ENCODE peak calls at places on chromosomes 4 and X, in ten cellular contexts. T is H1, M is endothelial cell of umbilical vein, X is upper lobe of left lung, I is GM12878, F is GM12891, U is K562, O is HCT116, D is Panc1, N is breast epithelium. H is an unnamed sample.

GRCh38 chr4:83128235-83128929 is 13.9 kb upstream of the PLAC8 start:
- DNase-seq in I (no peak), U (no peak), M (no peak), T (no peak), N (no peak), D (no peak), O (no peak), X (no peak), F (no peak), H (no peak)

GRCh38 chrX:96407501-96407900 is 277.1 kb upstream of the DIAPH2 start:
- DNase-seq in T (no peak), F (no peak), O (no peak), X (no peak), U (no peak), N (no peak), I (no peak), M (peak; percentile 65), D (no peak), H (peak; percentile 40)

GRCh38 chr4:177448850-177449249 is 6.6 kb upstream of the AGA start:
- DNase-seq in I (no peak), T (no peak), D (no peak), F (no peak), O (no peak), N (no peak), M (no peak), U (no peak), X (no peak), H (no peak)

GRCh38 chrX:40476958-40477357 is 103.8 kb upstream of the ATP6AP2 start:
- DNase-seq in X (no peak), F (no peak), I (no peak), N (no peak), T (no peak), M (no peak), O (no peak), U (no peak), D (no peak), H (no peak)

GRCh38 chr4:161121451-161121850 is 1042.3 kb downstream of the FSTL5 start:
- DNase-seq in I (no peak), X (no peak), F (no peak), N (no peak), U (no peak), O (no peak), M (no peak), D (no peak), T (no peak), H (no peak)

GRCh38 chrX:72062890-72063289 is 68.8 kb downstream of the RTL5 start:
- DNase-seq in X (no peak), M (no peak), D (no peak), I (no peak), U (no peak), F (no peak), O (no peak), T (no peak), N (no peak), H (no peak)

GRCh38 chr4:108651068-108651794 is 832 bp downstream of the OSTC start:
- DNase-seq in O (no peak), X (no peak), T (no peak), N (no peak), I (no peak), F (no peak), M (peak; percentile 66), U (peak; percentile 46), D (no peak), H (no peak)

GRCh38 chr4:113050361-113050760 is 908 bp downstream of the ANK2 start:
- DNase-seq in N (no peak), U (no peak), D (no peak), X (no peak), T (no peak), M (no peak), I (no peak), F (no peak), O (no peak), H (no peak)

GRCh38 chrX:82224961-82225360 is 1023.1 kb downstream of the SH3BGRL start:
- DNase-seq in N (no peak), M (no peak), O (no peak), X (no peak), I (no peak), U (no peak), D (no peak), F (no peak), T (no peak), H (no peak)

GRCh38 chrX:106415276-106415895 is 196.4 kb upstream of the RADX start:
- DNase-seq in D (no peak), X (no peak), O (peak; percentile 8), F (no peak), T (no peak), M (peak; percentile 1), N (no peak), I (no peak), U (peak; percentile 14), H (no peak)

GRCh38 chrX:80602017-80602765 is 181.9 kb downstream of the TENT5D start:
- DNase-seq in O (no peak), F (no peak), U (no peak), N (no peak), I (no peak), D (no peak), M (no peak), X (no peak), T (no peak), H (no peak)

GRCh38 chr4:7470522-7471128 is 35.9 kb upstream of the PSAPL1 start:
- DNase-seq in I (no peak), O (no peak), T (no peak), F (no peak), M (no peak), D (no peak), X (no peak), U (no peak), N (no peak), H (no peak)

GRCh38 chr4:129059028-129059427 is 34.3 kb downstream of the SCLT1 start:
- DNase-seq in N (no peak), O (no peak), D (no peak), U (no peak), T (no peak), I (no peak), F (no peak), X (no peak), M (no peak), H (no peak)
- TF ChIP-seq POLR2AphosphoS5 in N (no peak), O (no peak), D (no peak), U (no peak), T (no peak), I (no peak), F (no peak), X (no peak), M (no peak), H (no peak)

DNA sequence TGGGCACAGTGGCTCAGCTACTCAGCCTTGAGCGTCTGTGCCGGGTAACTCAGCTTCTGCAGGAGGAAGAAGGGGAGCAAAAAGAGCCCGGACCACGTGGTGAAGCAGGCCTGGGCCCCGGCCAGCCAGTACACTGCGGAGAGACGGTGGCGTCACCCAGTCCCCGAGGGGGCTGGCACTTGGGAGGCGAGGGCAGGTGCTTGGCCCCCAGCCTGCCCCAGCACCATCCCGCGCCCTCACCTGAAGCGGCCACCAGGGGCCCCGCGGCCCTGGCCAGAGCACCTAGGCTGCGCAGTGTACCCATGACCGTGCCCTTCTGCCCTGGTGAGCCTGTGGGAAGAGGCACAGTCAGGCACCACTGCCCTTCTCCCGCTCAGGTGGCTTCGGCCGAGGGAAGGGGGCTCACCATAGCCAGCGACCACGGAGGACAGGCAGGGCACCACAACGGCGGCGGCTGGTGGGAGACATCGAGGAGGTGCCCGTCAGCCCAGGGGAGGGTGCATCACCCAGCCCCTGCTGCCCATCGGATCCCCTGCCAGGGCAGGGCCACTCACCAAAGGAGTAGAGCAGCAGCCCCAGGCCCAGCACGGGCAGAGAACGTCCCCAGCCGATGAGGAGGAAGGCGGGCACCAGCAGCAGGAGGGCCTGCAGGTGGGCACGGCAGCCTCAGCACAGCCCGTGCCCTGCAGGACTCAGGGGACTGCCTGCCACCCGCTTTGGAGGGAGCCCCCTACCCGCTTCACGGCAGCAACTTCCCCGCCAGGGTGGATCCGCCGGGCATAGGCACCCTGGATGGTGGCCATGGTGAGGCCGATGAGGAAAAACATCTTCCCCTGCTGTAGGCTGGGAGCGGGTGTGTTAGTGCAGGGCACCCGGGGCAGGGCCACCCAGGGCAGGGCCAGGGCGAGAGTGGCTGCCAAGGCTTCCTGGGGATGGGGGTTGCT is 32.1 kb downstream of the NOP14 start:
- DNase-seq in T (peak; percentile 60), U (no peak), M (no peak), F (no peak), O (no peak), X (peak; percentile 92), D (no peak), N (peak; percentile 90), I (no peak), H (peak; percentile 47)
- TF ChIP-seq POLR2AphosphoS5 in T (peak; percentile 1), U (no peak), M (no peak), F (no peak), O (no peak), X (peak; percentile 7), D (no peak), N (no peak), I (no peak), H (no peak)

DNA sequence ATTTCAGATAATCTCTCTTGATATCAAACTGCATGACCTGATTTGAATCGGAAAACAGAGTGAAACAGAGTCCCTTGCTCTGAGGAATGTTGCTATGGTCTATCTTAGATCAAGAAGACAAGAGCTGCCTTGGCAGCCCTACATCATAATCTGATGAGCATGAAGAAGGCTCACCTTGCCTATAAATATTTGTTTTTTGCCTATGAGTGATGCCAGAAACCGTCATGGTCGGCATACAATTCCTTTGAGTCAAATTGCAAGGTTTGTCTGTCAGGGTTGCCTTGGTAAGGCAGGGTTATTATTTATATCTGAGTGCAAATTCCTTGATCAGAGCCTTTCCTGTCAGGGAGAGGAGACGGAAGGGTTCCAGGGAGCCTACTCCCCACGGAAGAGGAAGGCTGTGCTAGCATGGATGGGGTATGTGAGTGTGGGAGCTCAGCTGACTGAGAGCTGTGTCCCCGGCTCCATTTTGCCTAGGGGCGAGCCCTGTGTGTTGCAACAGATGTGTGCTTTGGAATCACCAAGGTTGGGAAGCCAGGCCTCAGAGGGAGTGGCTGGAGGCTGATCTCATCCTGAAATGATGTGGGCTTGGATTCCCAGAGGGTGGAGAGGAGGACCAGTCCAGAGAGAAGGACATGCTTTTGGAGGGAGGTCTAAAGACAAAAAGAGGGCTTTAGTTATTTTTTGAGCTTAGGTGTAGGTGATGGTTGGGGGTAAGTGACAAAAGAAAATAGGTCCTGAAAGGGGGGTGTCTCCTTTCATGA is 43.6 kb downstream of the RTL9 start:
- DNase-seq in D (no peak), U (peak; percentile 48), N (peak; percentile 59), O (no peak), I (no peak), F (no peak), T (no peak), X (no peak), M (no peak), H (no peak)
- TF ChIP-seq POLR2AphosphoS5 in D (no peak), U (no peak), N (no peak), O (no peak), I (no peak), F (no peak), T (no peak), X (no peak), M (no peak), H (no peak)

GRCh38 chr4:37666625-37667071 is 19.5 kb downstream of the RELL1 start:
- DNase-seq in O (peak; percentile 96), F (no peak), M (peak; percentile 96), U (no peak), X (no peak), T (no peak), I (no peak), D (peak; percentile 92), N (no peak), H (no peak)
- TF ChIP-seq POLR2AphosphoS5 in O (peak; percentile 67), F (no peak), M (peak; percentile 90), U (no peak), X (peak; percentile 74), T (no peak), I (no peak), D (no peak), N (no peak), H (peak; percentile 35)

GRCh38 chrX:13703135-13703534 is 14.2 kb downstream of the RAB9A start:
- DNase-seq in T (no peak), I (no peak), X (no peak), N (no peak), M (no peak), O (no peak), F (no peak), U (no peak), D (no peak), H (no peak)
- TF ChIP-seq POLR2AphosphoS5 in T (no peak), I (no peak), X (no peak), N (no peak), M (no peak), O (no peak), F (no peak), U (no peak), D (no peak), H (no peak)